ENCODE peak calls at places on chromosomes 4 and X, in five cellular contexts. Q is GM13977, R is epithelial cell of esophagus, K is cardiac fibroblast, D is GM12865. U is an unnamed sample.

GRCh38 chr4:114729339-114729738 is 130.7 kb downstream of the UGT8 start:
- DNase-seq in Q (no peak), R (no peak), K (no peak), D (peak), U (no peak)

GRCh38 chr4:17781072-17781830 is at the start of gene FAM184B:
- DNase-seq in Q (no peak), R (peak), K (peak), D (no peak), U (no peak)

GRCh38 chrX:102345916-102346315 is 93.9 kb downstream of the NXF2B start:
- DNase-seq in Q (peak), R (peak), K (peak), D (peak), U (peak)

GRCh38 chr4:107379054-107379869 is 340.8 kb downstream of the PAPSS1 start:
- DNase-seq in Q (no peak), R (peak), K (peak), D (no peak), U (no peak)

GRCh38 chr4:145887241-145887964 is 51.2 kb downstream of the ZNF827 start:
- DNase-seq in Q (no peak), R (peak), K (peak), D (peak), U (no peak)

GRCh38 chrX:57964975-57965374 is 54.7 kb upstream of the ZXDA start:
- DNase-seq in Q (no peak), R (no peak), K (no peak), D (no peak), U (no peak)

GRCh38 chrX:41922125-41922521 is 1.2 kb downstream of the CASK start:
- DNase-seq in Q (no peak), R (peak), K (peak), D (peak), U (peak)

GRCh38 chr4:138448169-138448568 is 206.0 kb upstream of the SLC7A11 start:
- DNase-seq in Q (no peak), R (no peak), K (peak), D (no peak), U (no peak)

GRCh38 chrX:47587091-47587891 is 5.1 kb downstream of the TIMP1 start:
- DNase-seq in Q (no peak), R (peak), K (peak), D (no peak), U (no peak)

GRCh38 chrX:23559975-23560374 is 107.3 kb upstream of the PRDX4 start:
- DNase-seq in Q (no peak), R (no peak), K (no peak), D (no peak), U (no peak)

GRCh38 chr4:147104768-147105167 is 159.1 kb upstream of the TTC29 start:
- DNase-seq in Q (no peak), R (no peak), K (no peak), D (no peak), U (no peak)

GRCh38 chrX:97790850-97791249 is 907.1 kb downstream of the RPA4 start:
- DNase-seq in Q (no peak), R (no peak), K (no peak), D (peak), U (no peak)

GRCh38 chrX:25020391-25021131 is 4.8 kb upstream of the ARX start:
- DNase-seq in Q (peak), R (no peak), K (no peak), D (peak), U (peak)
- TF ChIP-seq CTCF in Q (peak), R (peak), K (peak), D (peak), U (peak)

GRCh38 chr4:180380733-180381132 is 1862.5 kb upstream of the TENM3 start:
- DNase-seq in Q (no peak), R (peak), K (peak), D (no peak), U (no peak)
- TF ChIP-seq CTCF in Q (no peak), R (no peak), K (no peak), D (no peak), U (no peak)

GRCh38 chrX:82677281-82677680 is 830.8 kb upstream of the POU3F4 start:
- DNase-seq in Q (no peak), R (no peak), K (peak), D (no peak), U (no peak)

DNA sequence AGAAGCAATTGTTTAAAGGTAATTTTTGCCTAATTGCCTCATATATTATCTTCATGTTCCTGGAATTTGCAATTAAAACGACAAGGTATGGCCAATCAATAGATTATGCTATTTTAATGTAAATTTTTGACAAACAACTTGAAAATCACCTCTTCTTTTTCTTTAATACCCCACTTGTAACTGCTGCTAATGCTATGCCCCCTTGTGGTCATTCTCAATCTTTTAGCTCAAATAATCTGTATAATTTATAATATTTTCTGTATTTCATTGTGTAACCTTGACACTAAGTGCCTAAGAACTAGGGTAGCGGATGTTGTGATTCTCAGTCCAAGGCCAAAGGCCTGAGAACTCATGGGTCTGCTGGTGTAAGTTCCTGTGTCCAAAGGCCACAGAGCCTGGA is 831.7 kb upstream of the POU3F4 start:
- DNase-seq in Q (no peak), R (peak), K (peak), D (no peak), U (no peak)
- TF ChIP-seq CTCF in Q (peak), R (peak), K (peak), D (no peak), U (no peak)

GRCh38 chr4:189787216-189788031 is 153.2 kb upstream of the FRG1 start:
- DNase-seq in Q (no peak), R (no peak), K (no peak), D (no peak), U (no peak)

GRCh38 chr4:189792819-189793618 is 147.7 kb upstream of the FRG1 start:
- DNase-seq in Q (peak), R (peak), K (peak), D (peak), U (peak)
- TF ChIP-seq CTCF in Q (peak), R (peak), K (peak), D (peak), U (peak)

GRCh38 chrX:153769865-153770605 is 6.0 kb downstream of the PLXNB3 start:
- DNase-seq in Q (peak), R (no peak), K (no peak), D (peak), U (no peak)

GRCh38 chrX:153767674-153768055 is 3.6 kb downstream of the PLXNB3 start:
- DNase-seq in Q (no peak), R (no peak), K (no peak), D (no peak), U (no peak)

GRCh38 chrX:153766871-153767673 is 3.0 kb downstream of the PLXNB3 start:
- DNase-seq in Q (no peak), R (no peak), K (no peak), D (peak), U (no peak)

GRCh38 chrX:153769158-153769864 is 5.3 kb downstream of the PLXNB3 start:
- DNase-seq in Q (peak), R (no peak), K (no peak), D (peak), U (no peak)

DNA sequence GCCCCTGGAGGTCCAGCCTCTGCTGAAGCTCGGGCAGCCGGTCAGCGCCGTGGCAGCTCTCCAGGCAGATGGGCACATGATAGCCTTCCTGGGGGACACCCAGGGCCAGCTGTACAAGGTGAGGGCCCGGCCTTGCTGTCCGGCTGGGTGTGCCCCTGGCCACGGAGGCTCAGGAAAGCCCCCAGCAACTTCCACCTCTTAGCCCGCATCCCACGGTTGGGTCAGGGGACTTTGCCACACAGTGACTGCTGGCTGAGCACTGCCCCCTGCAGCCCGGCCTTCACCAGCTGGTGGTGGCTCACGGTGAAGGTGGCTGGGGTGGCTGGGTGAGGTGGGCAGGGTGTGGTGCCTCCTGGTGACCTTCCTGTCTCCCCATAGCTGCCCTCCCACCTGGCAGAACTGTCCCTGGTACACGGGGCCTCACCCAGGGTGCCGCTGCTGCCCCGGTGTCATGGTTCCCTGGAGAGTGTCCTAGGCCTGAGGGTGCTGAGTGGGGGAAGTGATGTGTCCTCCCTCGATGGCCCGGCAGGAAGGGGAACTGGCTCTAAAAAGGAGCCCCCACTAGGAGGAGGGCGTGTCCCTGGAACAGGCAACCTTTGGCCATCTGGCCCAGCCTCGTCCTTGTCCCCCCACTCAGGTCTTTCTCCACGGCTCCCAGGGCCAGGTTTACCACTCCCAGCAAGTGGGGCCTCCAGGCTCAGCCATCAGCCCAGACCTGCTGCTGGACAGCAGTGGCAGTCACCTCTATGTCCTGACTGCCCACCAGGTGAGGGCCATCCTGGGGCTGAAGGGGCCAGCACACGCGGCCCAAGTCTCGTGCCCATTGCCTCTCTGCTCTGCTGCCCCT is 4.5 kb downstream of the PLXNB3 start:
- DNase-seq in Q (peak), R (no peak), K (no peak), D (peak), U (no peak)
- TF ChIP-seq CTCF in Q (no peak), R (no peak), K (no peak), D (peak), U (peak)

GRCh38 chr4:82578935-82579334 is 17.1 kb upstream of the TMEM150C start:
- DNase-seq in Q (no peak), R (no peak), K (no peak), D (no peak), U (no peak)
- TF ChIP-seq CTCF in Q (no peak), R (no peak), K (peak), D (no peak), U (no peak)

GRCh38 chrX:7228226-7228625 is 80.3 kb upstream of the PUDP start:
- DNase-seq in Q (no peak), R (no peak), K (no peak), D (no peak), U (no peak)

GRCh38 chrX:7235071-7235470 is 87.1 kb upstream of the PUDP start:
- DNase-seq in Q (no peak), R (no peak), K (no peak), D (no peak), U (no peak)

GRCh38 chrX:7233632-7234406 is 85.9 kb upstream of the PUDP start:
- DNase-seq in Q (no peak), R (no peak), K (peak), D (no peak), U (no peak)
- TF ChIP-seq CTCF in Q (peak), R (no peak), K (no peak), D (no peak), U (no peak)

GRCh38 chr4:90960840-90961239 is 833.6 kb downstream of the CCSER1 start:
- DNase-seq in Q (no peak), R (no peak), K (no peak), D (no peak), U (no peak)
- TF ChIP-seq CTCF in Q (no peak), R (no peak), K (no peak), D (no peak), U (no peak)

GRCh38 chr4:44422912-44423311 is 25.7 kb downstream of the KCTD8 start:
- DNase-seq in Q (no peak), R (no peak), K (no peak), D (no peak), U (no peak)

GRCh38 chr4:44425614-44426208 is 22.9 kb downstream of the KCTD8 start:
- DNase-seq in Q (no peak), R (peak), K (peak), D (no peak), U (no peak)

DNA sequence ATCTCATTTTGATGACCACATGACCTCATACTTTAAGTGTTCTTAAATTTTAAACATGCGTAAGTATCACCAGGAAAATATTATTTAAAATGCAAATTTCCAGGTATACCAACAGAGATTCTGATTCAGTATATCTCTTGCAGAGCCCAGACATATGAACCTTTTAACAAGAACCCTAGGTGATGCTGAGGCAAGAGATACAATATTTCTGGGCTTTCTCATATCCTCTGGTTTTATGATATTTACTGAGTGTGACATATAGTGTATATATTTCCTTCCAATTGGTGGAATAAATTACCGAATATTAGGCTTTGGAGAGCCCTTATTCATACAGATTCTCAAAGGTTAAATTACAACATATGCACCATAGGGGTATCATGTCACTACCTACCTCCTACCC is 27.3 kb downstream of the KCTD8 start:
- DNase-seq in Q (no peak), R (no peak), K (no peak), D (no peak), U (no peak)
- TF ChIP-seq CTCF in Q (no peak), R (no peak), K (no peak), D (no peak), U (no peak)